ENCODE peak calls at places on chromosomes 16 and 17, in four cellular contexts. B is testis; Q is activated T-cell treated with anti-CD3 and anti-CD28 coated beads for 24 hours; Z is activated CD4-positive, alpha-beta T cell treated with anti-CD3 and anti-CD28 coated beads, Interleukin-2, amount 50 U/mL, for 1 hour. A is an unnamed sample.

GRCh38 chr17:79670537-79671386 is 59.9 kb upstream of the RBFOX3 start:
- DNase-seq in Q (no peak), Z (no peak), B (no peak), A (no peak)

GRCh38 chr17:48728232-48729231 is at the start of gene HOXB13:
- DNase-seq in Z (peak; percentile 41), Q (peak; percentile 27), B (peak; percentile 43), A (no peak)

GRCh38 chr16:84785843-84786538 is 33.8 kb upstream of the CRISPLD2 start:
- DNase-seq in Z (no peak), B (no peak), Q (no peak), A (no peak)

GRCh38 chr17:6239237-6239798 is 169.1 kb downstream of the WSCD1 start:
- DNase-seq in B (no peak), Q (no peak), Z (no peak), A (no peak)

GRCh38 chr17:71919181-71919580 is 201.6 kb upstream of the SOX9 start:
- DNase-seq in Q (no peak), Z (no peak), B (no peak), A (no peak)

GRCh38 chr17:489758-490329 is 137.2 kb upstream of the RPH3AL start:
- DNase-seq in Q (peak; percentile 39), B (peak; percentile 43), Z (peak; percentile 48), A (peak; percentile 28)

GRCh38 chr17:61219460-61219859 is 180.2 kb upstream of the TBX2 start:
- DNase-seq in B (no peak), Z (no peak), Q (no peak), A (no peak)

GRCh38 chr16:67112591-67113399 is 3.1 kb downstream of the PHAF1 start:
- DNase-seq in Z (no peak), Q (no peak), B (no peak), A (no peak)

GRCh38 chr17:80393961-80394360 is 21.0 kb upstream of the ENDOV start:
- DNase-seq in B (no peak), Z (no peak), Q (no peak), A (no peak)

GRCh38 chr17:80688994-80689635 is 144.5 kb downstream of the RPTOR start:
- DNase-seq in B (no peak), Q (no peak), Z (no peak), A (no peak)

GRCh38 chr16:30527635-30528178 is 1.3 kb upstream of the ZNF768 start:
- DNase-seq in B (no peak), Z (no peak), Q (no peak), A (no peak)

GRCh38 chr17:79711715-79712305 is 18.9 kb upstream of the ENPP7 start:
- DNase-seq in Z (no peak), B (no peak), Q (no peak), A (no peak)

GRCh38 chr16:29912087-29912486 is 11.8 kb downstream of the ASPHD1 start:
- DNase-seq in Q (no peak), B (peak; percentile 49), Z (no peak), A (no peak)

GRCh38 chr16:19700319-19700781 is 17.7 kb downstream of the KNOP1 start:
- DNase-seq in Z (no peak), B (peak; percentile 52), Q (no peak), A (peak; percentile 64)

GRCh38 chr17:80036715-80037477 is 454 bp downstream of the CCDC40 start:
- DNase-seq in Z (peak; percentile 40), B (peak; percentile 56), Q (no peak), A (no peak)

GRCh38 chr16:12303649-12304048 is 327.1 kb downstream of the SNX29 start:
- DNase-seq in B (peak; percentile 59), Q (no peak), Z (no peak), A (peak; percentile 54)

GRCh38 chr16:85778873-85779272 is 20.5 kb downstream of the EMC8 start:
- DNase-seq in Q (no peak), B (no peak), Z (no peak), A (no peak)

GRCh38 chr17:64388961-64389565 is 1.6 kb downstream of the PECAM1 start:
- DNase-seq in Q (no peak), Z (no peak), B (no peak), A (no peak)

GRCh38 chr16:88360999-88361398 is 21.8 kb upstream of the ZNF469 start:
- DNase-seq in B (no peak), Q (no peak), Z (no peak), A (no peak)

GRCh38 chr17:28755486-28755885 is 11.7 kb downstream of the TRAF4 start:
- DNase-seq in Q (no peak), B (no peak), Z (no peak), A (no peak)

GRCh38 chr16:20538181-20538580 is 38.0 kb downstream of the ACSM2B start:
- DNase-seq in Q (no peak), Z (no peak), B (no peak), A (no peak)

GRCh38 chr16:27781195-27781524 is 231.2 kb downstream of the KATNIP start:
- DNase-seq in B (no peak), Z (no peak), Q (no peak), A (no peak)

GRCh38 chr16:22813223-22813945 is 578 bp upstream of the HS3ST2 start:
- DNase-seq in Q (peak; percentile 16), B (peak; percentile 71), Z (no peak), A (no peak)

GRCh38 chr16:89099905-89100304 is 6.3 kb downstream of the ACSF3 start:
- DNase-seq in Z (peak; percentile 18), Q (no peak), B (no peak), A (no peak)

GRCh38 chr16:83227336-83227735 is 580.4 kb upstream of the HSBP1 start:
- DNase-seq in Z (no peak), B (no peak), Q (no peak), A (no peak)

GRCh38 chr17:29789186-29790170 is 140.6 kb downstream of the SSH2 start:
- DNase-seq in Q (no peak), Z (no peak), B (no peak), A (no peak)

GRCh38 chr17:55421179-55421934 is at the start of gene MMD:
- DNase-seq in B (peak; percentile 32), Z (peak; percentile 3), Q (peak; percentile 3), A (no peak)

GRCh38 chr17:20189322-20189721 is 180.2 kb downstream of the SPECC1 start:
- DNase-seq in B (peak; percentile 70), Q (no peak), Z (no peak), A (peak; percentile 57)

GRCh38 chr17:81217531-81217930 is 5.2 kb downstream of the CEP131 start:
- DNase-seq in Z (no peak), Q (no peak), B (no peak), A (no peak)

GRCh38 chr17:58432806-58433573 is 15.7 kb upstream of the RNF43 start:
- DNase-seq in Q (no peak), Z (no peak), B (no peak), A (no peak)

GRCh38 chr16:66931665-66932064 is 2.5 kb downstream of the CIAO2B start:
- DNase-seq in Z (no peak), Q (no peak), B (no peak), A (no peak)

GRCh38 chr17:36942631-36943125 is 5.4 kb downstream of the LHX1 start:
- DNase-seq in Z (no peak), B (no peak), Q (no peak), A (no peak)

A was measured in adrenal gland.